ENCODE peak calls at places on chromosomes 11 and 22, in ten cellular contexts. One of them, this sample, is unnamed.

GRCh38 chr11:844693-845644 is 2.3 kb downstream of the TSPAN4 start:
- DNase-seq in type B pancreatic cell: no peak
- DNase-seq in esophagus squamous epithelium: no peak
- DNase-seq in stomach: peak; percentile 77
- DNase-seq in fibroblast of mammary gland: peak; percentile 94
- DNase-seq in endothelial cell of umbilical vein: peak; percentile 92
- DNase-seq in coronary artery: peak; percentile 95
- DNase-seq in Peyer's patch: peak; percentile 75
- DNase-seq in CD14-positive monocyte: peak; percentile 92
- DNase-seq in nephron progenitor cell: peak; percentile 81
- DNase-seq in this sample: no peak

GRCh38 chr22:33835196-33835788 is 85.0 kb downstream of the LARGE1 start:
- DNase-seq in endothelial cell of umbilical vein: no peak
- DNase-seq in type B pancreatic cell: no peak
- DNase-seq in fibroblast of mammary gland: no peak
- DNase-seq in Peyer's patch: no peak
- DNase-seq in coronary artery: no peak
- DNase-seq in CD14-positive monocyte: no peak
- DNase-seq in stomach: no peak
- DNase-seq in esophagus squamous epithelium: no peak
- DNase-seq in nephron progenitor cell: no peak
- DNase-seq in this sample: no peak

GRCh38 chr22:47209077-47209514 is 446.6 kb downstream of the TBC1D22A start:
- DNase-seq in type B pancreatic cell: peak; percentile 55
- DNase-seq in fibroblast of mammary gland: no peak
- DNase-seq in endothelial cell of umbilical vein: no peak
- DNase-seq in esophagus squamous epithelium: no peak
- DNase-seq in stomach: peak; percentile 18
- DNase-seq in coronary artery: peak; percentile 41
- DNase-seq in nephron progenitor cell: no peak
- DNase-seq in CD14-positive monocyte: no peak
- DNase-seq in Peyer's patch: peak; percentile 44
- DNase-seq in this sample: no peak

GRCh38 chr22:26185190-26185589 is 15.9 kb downstream of the SEZ6L start:
- DNase-seq in nephron progenitor cell: no peak
- DNase-seq in esophagus squamous epithelium: no peak
- DNase-seq in stomach: no peak
- DNase-seq in fibroblast of mammary gland: no peak
- DNase-seq in CD14-positive monocyte: no peak
- DNase-seq in endothelial cell of umbilical vein: no peak
- DNase-seq in coronary artery: no peak
- DNase-seq in Peyer's patch: no peak
- DNase-seq in type B pancreatic cell: no peak
- DNase-seq in this sample: no peak

GRCh38 chr11:72294566-72295395 is 50.8 kb upstream of the PHOX2A start:
- DNase-seq in endothelial cell of umbilical vein: no peak
- DNase-seq in stomach: no peak
- DNase-seq in CD14-positive monocyte: no peak
- DNase-seq in Peyer's patch: no peak
- DNase-seq in type B pancreatic cell: peak; percentile 36
- DNase-seq in esophagus squamous epithelium: no peak
- DNase-seq in nephron progenitor cell: no peak
- DNase-seq in fibroblast of mammary gland: no peak
- DNase-seq in coronary artery: no peak
- DNase-seq in this sample: no peak

GRCh38 chr22:27581688-27582087 is 219.9 kb downstream of the MN1 start:
- DNase-seq in esophagus squamous epithelium: no peak
- DNase-seq in type B pancreatic cell: no peak
- DNase-seq in stomach: peak; percentile 32
- DNase-seq in coronary artery: peak; percentile 80
- DNase-seq in Peyer's patch: peak; percentile 60
- DNase-seq in fibroblast of mammary gland: peak; percentile 76
- DNase-seq in nephron progenitor cell: no peak
- DNase-seq in CD14-positive monocyte: no peak
- DNase-seq in endothelial cell of umbilical vein: no peak
- DNase-seq in this sample: no peak

GRCh38 chr22:35601743-35602633 is 15.1 kb downstream of the MB start:
- DNase-seq in esophagus squamous epithelium: no peak
- DNase-seq in type B pancreatic cell: no peak
- DNase-seq in fibroblast of mammary gland: peak; percentile 74
- DNase-seq in Peyer's patch: no peak
- DNase-seq in stomach: no peak
- DNase-seq in CD14-positive monocyte: peak; percentile 93
- DNase-seq in coronary artery: no peak
- DNase-seq in endothelial cell of umbilical vein: no peak
- DNase-seq in nephron progenitor cell: no peak
- DNase-seq in this sample: no peak

GRCh38 chr11:64787526-64788320 is 9.4 kb upstream of the SF1 start:
- DNase-seq in endothelial cell of umbilical vein: peak; percentile 52
- DNase-seq in CD14-positive monocyte: no peak
- DNase-seq in coronary artery: no peak
- DNase-seq in stomach: peak; percentile 78
- DNase-seq in fibroblast of mammary gland: peak; percentile 56
- DNase-seq in nephron progenitor cell: peak; percentile 76
- DNase-seq in Peyer's patch: peak; percentile 86
- DNase-seq in type B pancreatic cell: no peak
- DNase-seq in esophagus squamous epithelium: no peak
- DNase-seq in this sample: peak; percentile 87

GRCh38 chr22:41952713-41953112 is 763 bp downstream of the SMIM45 start:
- DNase-seq in coronary artery: no peak
- DNase-seq in fibroblast of mammary gland: no peak
- DNase-seq in Peyer's patch: no peak
- DNase-seq in CD14-positive monocyte: no peak
- DNase-seq in endothelial cell of umbilical vein: no peak
- DNase-seq in stomach: no peak
- DNase-seq in nephron progenitor cell: no peak
- DNase-seq in esophagus squamous epithelium: no peak
- DNase-seq in type B pancreatic cell: no peak
- DNase-seq in this sample: no peak

GRCh38 chr22:41947181-41948080 is 479 bp upstream of the CENPM start:
- DNase-seq in stomach: no peak
- DNase-seq in nephron progenitor cell: no peak
- DNase-seq in fibroblast of mammary gland: no peak
- DNase-seq in Peyer's patch: no peak
- DNase-seq in coronary artery: no peak
- DNase-seq in endothelial cell of umbilical vein: no peak
- DNase-seq in esophagus squamous epithelium: no peak
- DNase-seq in CD14-positive monocyte: no peak
- DNase-seq in type B pancreatic cell: no peak
- DNase-seq in this sample: no peak

GRCh38 chr22:41948142-41948541 is 1.2 kb upstream of the CENPM start:
- DNase-seq in esophagus squamous epithelium: no peak
- DNase-seq in CD14-positive monocyte: no peak
- DNase-seq in type B pancreatic cell: no peak
- DNase-seq in coronary artery: no peak
- DNase-seq in nephron progenitor cell: no peak
- DNase-seq in stomach: no peak
- DNase-seq in endothelial cell of umbilical vein: no peak
- DNase-seq in fibroblast of mammary gland: no peak
- DNase-seq in Peyer's patch: no peak
- DNase-seq in this sample: no peak

GRCh38 chr22:41949297-41949965 is 2.5 kb upstream of the CENPM start:
- DNase-seq in stomach: no peak
- DNase-seq in endothelial cell of umbilical vein: no peak
- DNase-seq in fibroblast of mammary gland: no peak
- DNase-seq in esophagus squamous epithelium: no peak
- DNase-seq in nephron progenitor cell: no peak
- DNase-seq in CD14-positive monocyte: no peak
- DNase-seq in type B pancreatic cell: no peak
- DNase-seq in Peyer's patch: no peak
- DNase-seq in coronary artery: no peak
- DNase-seq in this sample: no peak

GRCh38 chr22:41951898-41952474 is at the start of gene SMIM45:
- DNase-seq in nephron progenitor cell: no peak
- DNase-seq in Peyer's patch: no peak
- DNase-seq in endothelial cell of umbilical vein: no peak
- DNase-seq in stomach: no peak
- DNase-seq in type B pancreatic cell: no peak
- DNase-seq in CD14-positive monocyte: no peak
- DNase-seq in coronary artery: no peak
- DNase-seq in esophagus squamous epithelium: no peak
- DNase-seq in fibroblast of mammary gland: no peak
- DNase-seq in this sample: no peak
- TF ChIP-seq CTCF in nephron progenitor cell: no peak
- TF ChIP-seq CTCF in Peyer's patch: no peak
- TF ChIP-seq CTCF in endothelial cell of umbilical vein: no peak
- TF ChIP-seq CTCF in stomach: no peak
- TF ChIP-seq CTCF in type B pancreatic cell: peak; percentile 37
- TF ChIP-seq CTCF in CD14-positive monocyte: no peak
- TF ChIP-seq CTCF in coronary artery: no peak
- TF ChIP-seq CTCF in esophagus squamous epithelium: no peak
- TF ChIP-seq CTCF in fibroblast of mammary gland: no peak
- TF ChIP-seq CTCF in this sample: no peak

GRCh38 chr11:77060234-77060633 is 6.5 kb upstream of the CAPN5 start:
- DNase-seq in type B pancreatic cell: no peak
- DNase-seq in endothelial cell of umbilical vein: no peak
- DNase-seq in nephron progenitor cell: no peak
- DNase-seq in fibroblast of mammary gland: no peak
- DNase-seq in esophagus squamous epithelium: no peak
- DNase-seq in coronary artery: no peak
- DNase-seq in CD14-positive monocyte: no peak
- DNase-seq in Peyer's patch: no peak
- DNase-seq in stomach: no peak
- DNase-seq in this sample: no peak

GRCh38 chr11:77063861-77064260 is 2.9 kb upstream of the CAPN5 start:
- DNase-seq in fibroblast of mammary gland: no peak
- DNase-seq in endothelial cell of umbilical vein: no peak
- DNase-seq in Peyer's patch: no peak
- DNase-seq in CD14-positive monocyte: no peak
- DNase-seq in nephron progenitor cell: no peak
- DNase-seq in type B pancreatic cell: peak; percentile 58
- DNase-seq in stomach: peak; percentile 24
- DNase-seq in esophagus squamous epithelium: no peak
- DNase-seq in coronary artery: no peak
- DNase-seq in this sample: no peak

GRCh38 chr11:77064648-77065217 is 2.0 kb upstream of the CAPN5 start:
- DNase-seq in nephron progenitor cell: no peak
- DNase-seq in fibroblast of mammary gland: no peak
- DNase-seq in endothelial cell of umbilical vein: no peak
- DNase-seq in coronary artery: peak; percentile 68
- DNase-seq in Peyer's patch: no peak
- DNase-seq in stomach: no peak
- DNase-seq in esophagus squamous epithelium: no peak
- DNase-seq in CD14-positive monocyte: no peak
- DNase-seq in type B pancreatic cell: peak; percentile 49
- DNase-seq in this sample: no peak

GRCh38 chr11:77063407-77063806 is 3.4 kb upstream of the CAPN5 start:
- DNase-seq in nephron progenitor cell: no peak
- DNase-seq in endothelial cell of umbilical vein: no peak
- DNase-seq in coronary artery: no peak
- DNase-seq in type B pancreatic cell: no peak
- DNase-seq in stomach: peak; percentile 28
- DNase-seq in CD14-positive monocyte: no peak
- DNase-seq in fibroblast of mammary gland: no peak
- DNase-seq in esophagus squamous epithelium: no peak
- DNase-seq in Peyer's patch: no peak
- DNase-seq in this sample: no peak

GRCh38 chr11:77062924-77063323 is 3.8 kb upstream of the CAPN5 start:
- DNase-seq in type B pancreatic cell: peak; percentile 15
- DNase-seq in fibroblast of mammary gland: no peak
- DNase-seq in Peyer's patch: no peak
- DNase-seq in esophagus squamous epithelium: no peak
- DNase-seq in CD14-positive monocyte: no peak
- DNase-seq in stomach: no peak
- DNase-seq in endothelial cell of umbilical vein: no peak
- DNase-seq in nephron progenitor cell: no peak
- DNase-seq in coronary artery: no peak
- DNase-seq in this sample: no peak
- TF ChIP-seq CTCF in type B pancreatic cell: no peak
- TF ChIP-seq CTCF in fibroblast of mammary gland: peak; percentile 16
- TF ChIP-seq CTCF in Peyer's patch: no peak
- TF ChIP-seq CTCF in esophagus squamous epithelium: peak; percentile 37
- TF ChIP-seq CTCF in CD14-positive monocyte: no peak
- TF ChIP-seq CTCF in stomach: no peak
- TF ChIP-seq CTCF in endothelial cell of umbilical vein: no peak
- TF ChIP-seq CTCF in nephron progenitor cell: no peak
- TF ChIP-seq CTCF in coronary artery: no peak
- TF ChIP-seq CTCF in this sample: no peak

DNA sequence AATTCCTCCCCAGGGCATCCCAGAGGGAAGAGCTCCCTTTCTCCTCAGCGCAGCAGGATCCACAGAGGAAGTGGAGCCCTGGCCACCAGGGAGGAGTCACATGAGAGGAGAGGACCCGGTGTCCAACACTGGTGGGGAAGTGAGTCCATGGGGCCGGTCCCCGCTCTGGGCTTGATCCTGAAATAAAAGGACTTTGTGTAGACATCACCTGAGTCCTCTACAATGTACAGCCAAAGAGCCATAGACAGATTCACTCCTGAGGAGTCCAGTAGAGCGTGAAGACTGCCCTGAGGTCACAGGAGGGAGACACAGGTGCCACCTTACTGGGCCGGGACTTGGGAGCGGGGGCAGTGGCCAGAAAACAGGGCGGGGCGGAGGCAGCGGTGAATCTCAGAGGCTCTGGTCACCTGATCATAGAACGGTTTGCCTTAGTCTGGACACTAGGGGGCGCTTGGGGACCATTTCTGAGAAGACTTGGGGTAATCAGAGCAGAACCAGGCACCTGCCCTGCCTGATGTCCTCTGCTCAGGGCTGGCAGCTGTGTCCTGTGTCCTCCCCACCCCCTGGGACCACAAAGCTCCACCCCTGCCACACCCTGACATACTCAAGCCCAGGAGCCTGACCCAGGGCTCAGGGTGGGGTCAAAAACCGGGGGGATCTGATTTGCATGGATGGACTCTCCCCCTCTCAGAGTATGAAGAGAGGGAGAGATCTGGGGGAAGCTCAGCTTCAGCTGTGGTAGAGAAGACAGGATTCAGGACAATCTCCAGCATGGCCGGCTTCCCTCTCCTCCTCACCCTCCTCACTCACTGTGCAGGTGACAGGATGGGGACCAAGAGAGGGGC is 112.7 kb downstream of the VPREB1 start:
- DNase-seq in nephron progenitor cell: peak; percentile 93
- DNase-seq in endothelial cell of umbilical vein: peak; percentile 50
- DNase-seq in esophagus squamous epithelium: no peak
- DNase-seq in coronary artery: no peak
- DNase-seq in fibroblast of mammary gland: peak; percentile 70
- DNase-seq in type B pancreatic cell: peak; percentile 85
- DNase-seq in CD14-positive monocyte: peak; percentile 79
- DNase-seq in stomach: peak; percentile 67
- DNase-seq in Peyer's patch: peak; percentile 78
- DNase-seq in this sample: no peak
- TF ChIP-seq CTCF in nephron progenitor cell: peak; percentile 71
- TF ChIP-seq CTCF in endothelial cell of umbilical vein: peak; percentile 72
- TF ChIP-seq CTCF in esophagus squamous epithelium: peak; percentile 72
- TF ChIP-seq CTCF in coronary artery: peak; percentile 27
- TF ChIP-seq CTCF in fibroblast of mammary gland: peak; percentile 69
- TF ChIP-seq CTCF in type B pancreatic cell: peak; percentile 81
- TF ChIP-seq CTCF in CD14-positive monocyte: peak; percentile 72
- TF ChIP-seq CTCF in stomach: peak; percentile 51
- TF ChIP-seq CTCF in Peyer's patch: peak; percentile 76
- TF ChIP-seq CTCF in this sample: peak; percentile 74

DNA sequence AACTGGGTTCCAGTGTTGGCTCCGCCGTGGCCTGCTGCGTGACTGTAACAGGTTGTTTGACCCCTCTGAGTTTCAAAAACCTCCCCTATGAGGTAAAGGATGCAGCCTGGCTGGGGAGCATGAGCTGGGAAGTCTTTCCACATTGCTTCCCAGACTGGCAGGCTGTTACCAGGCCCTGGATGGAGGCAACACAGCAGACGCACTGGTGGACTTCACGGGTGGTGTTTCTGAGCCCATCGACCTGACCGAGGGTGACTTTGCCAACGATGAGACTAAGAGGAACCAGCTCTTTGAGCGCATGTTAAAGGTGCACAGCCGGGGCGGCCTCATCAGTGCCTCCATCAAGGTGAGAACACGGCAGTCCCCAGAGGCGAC is 11.4 kb downstream of the OMP start:
- DNase-seq in coronary artery: no peak
- DNase-seq in fibroblast of mammary gland: no peak
- DNase-seq in nephron progenitor cell: no peak
- DNase-seq in endothelial cell of umbilical vein: no peak
- DNase-seq in stomach: no peak
- DNase-seq in Peyer's patch: no peak
- DNase-seq in esophagus squamous epithelium: no peak
- DNase-seq in CD14-positive monocyte: no peak
- DNase-seq in type B pancreatic cell: no peak
- DNase-seq in this sample: peak; percentile 43
- TF ChIP-seq CTCF in coronary artery: no peak
- TF ChIP-seq CTCF in fibroblast of mammary gland: no peak
- TF ChIP-seq CTCF in nephron progenitor cell: no peak
- TF ChIP-seq CTCF in endothelial cell of umbilical vein: no peak
- TF ChIP-seq CTCF in stomach: no peak
- TF ChIP-seq CTCF in Peyer's patch: no peak
- TF ChIP-seq CTCF in esophagus squamous epithelium: no peak
- TF ChIP-seq CTCF in CD14-positive monocyte: no peak
- TF ChIP-seq CTCF in type B pancreatic cell: no peak
- TF ChIP-seq CTCF in this sample: no peak